ENCODE peak calls at places on chromosomes 16 and 17, in six cellular contexts. One of them, this sample, is unnamed.

GRCh38 chr16:29316673-29317237 is 89.8 kb downstream of the NPIPB11 start:
- DNase-seq in NB4: no peak
- DNase-seq in endothelial cell of umbilical vein: no peak
- DNase-seq in K562: no peak
- DNase-seq in GM12878: no peak
- DNase-seq in HepG2: no peak
- DNase-seq in this sample: no peak

GRCh38 chr16:58392215-58393137 is at the start of gene GINS3:
- DNase-seq in HepG2: peak; percentile 86
- DNase-seq in endothelial cell of umbilical vein: peak; percentile 82
- DNase-seq in NB4: peak; percentile 95
- DNase-seq in K562: peak; percentile 92
- DNase-seq in GM12878: peak; percentile 48
- DNase-seq in this sample: peak; percentile 94

GRCh38 chr17:74491645-74492044 is 25.2 kb downstream of the CD300A start:
- DNase-seq in HepG2: no peak
- DNase-seq in GM12878: no peak
- DNase-seq in endothelial cell of umbilical vein: no peak
- DNase-seq in NB4: peak; percentile 44
- DNase-seq in K562: no peak
- DNase-seq in this sample: no peak

GRCh38 chr17:75515523-75516254 is at the start of gene CASKIN2:
- DNase-seq in HepG2: peak; percentile 86
- DNase-seq in NB4: peak; percentile 83
- DNase-seq in GM12878: peak; percentile 30
- DNase-seq in endothelial cell of umbilical vein: peak; percentile 92
- DNase-seq in K562: peak; percentile 99
- DNase-seq in this sample: peak; percentile 94

GRCh38 chr17:76909971-76910760 is 42.0 kb downstream of the MGAT5B start:
- DNase-seq in K562: peak; percentile 67
- DNase-seq in endothelial cell of umbilical vein: peak; percentile 53
- DNase-seq in NB4: peak; percentile 55
- DNase-seq in GM12878: no peak
- DNase-seq in HepG2: peak; percentile 32
- DNase-seq in this sample: peak; percentile 29

GRCh38 chr16:71250461-71251232 is 20.1 kb upstream of the HYDIN start:
- DNase-seq in NB4: no peak
- DNase-seq in HepG2: no peak
- DNase-seq in K562: no peak
- DNase-seq in endothelial cell of umbilical vein: no peak
- DNase-seq in GM12878: no peak
- DNase-seq in this sample: no peak

GRCh38 chr16:73143681-73144370 is 95.9 kb upstream of the ZFHX3 start:
- DNase-seq in endothelial cell of umbilical vein: peak; percentile 59
- DNase-seq in NB4: no peak
- DNase-seq in HepG2: no peak
- DNase-seq in K562: no peak
- DNase-seq in GM12878: no peak
- DNase-seq in this sample: no peak

GRCh38 chr17:5181509-5182305 is 10.0 kb downstream of the ZNF594 start:
- DNase-seq in K562: no peak
- DNase-seq in GM12878: no peak
- DNase-seq in HepG2: no peak
- DNase-seq in NB4: no peak
- DNase-seq in endothelial cell of umbilical vein: no peak
- DNase-seq in this sample: no peak

GRCh38 chr16:57608462-57609113 is 19.8 kb upstream of the ADGRG1 start:
- DNase-seq in endothelial cell of umbilical vein: no peak
- DNase-seq in HepG2: no peak
- DNase-seq in K562: no peak
- DNase-seq in GM12878: no peak
- DNase-seq in NB4: no peak
- DNase-seq in this sample: no peak

GRCh38 chr17:2547176-2547575 is 35.5 kb upstream of the METTL16 start:
- DNase-seq in GM12878: no peak
- DNase-seq in NB4: no peak
- DNase-seq in endothelial cell of umbilical vein: no peak
- DNase-seq in HepG2: peak; percentile 38
- DNase-seq in K562: no peak
- DNase-seq in this sample: peak; percentile 49

GRCh38 chr17:58870747-58871146 is 115.1 kb downstream of the PPM1E start:
- DNase-seq in NB4: peak; percentile 17
- DNase-seq in HepG2: no peak
- DNase-seq in K562: no peak
- DNase-seq in endothelial cell of umbilical vein: no peak
- DNase-seq in GM12878: no peak
- DNase-seq in this sample: no peak

DNA sequence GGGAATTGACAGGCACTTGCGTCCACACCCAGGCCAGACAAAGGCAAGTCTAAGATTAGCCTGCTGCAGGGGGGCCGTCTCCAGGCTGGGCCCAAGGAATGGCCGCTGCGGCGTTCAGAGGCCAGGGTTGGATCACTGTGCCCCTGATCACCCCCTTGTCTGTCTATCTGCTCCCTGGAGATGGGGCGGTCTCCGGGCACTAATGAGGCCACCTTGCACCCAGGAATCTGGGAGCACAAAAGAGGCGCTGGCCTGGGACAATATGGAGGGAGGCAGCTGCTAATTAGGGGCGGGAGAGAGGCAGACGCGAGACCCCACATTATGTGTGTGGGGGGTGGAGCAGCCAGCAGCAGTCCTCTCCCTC is 227 bp upstream of the HCRT start:
- DNase-seq in endothelial cell of umbilical vein: no peak
- DNase-seq in NB4: no peak
- DNase-seq in GM12878: no peak
- DNase-seq in HepG2: no peak
- DNase-seq in K562: no peak
- DNase-seq in this sample: no peak
- TF ChIP-seq MYC in endothelial cell of umbilical vein: no peak
- TF ChIP-seq MYC in NB4: no peak
- TF ChIP-seq MYC in GM12878: no peak
- TF ChIP-seq MYC in HepG2: no peak
- TF ChIP-seq MYC in K562: no peak
- TF ChIP-seq MYC in this sample: no peak

DNA sequence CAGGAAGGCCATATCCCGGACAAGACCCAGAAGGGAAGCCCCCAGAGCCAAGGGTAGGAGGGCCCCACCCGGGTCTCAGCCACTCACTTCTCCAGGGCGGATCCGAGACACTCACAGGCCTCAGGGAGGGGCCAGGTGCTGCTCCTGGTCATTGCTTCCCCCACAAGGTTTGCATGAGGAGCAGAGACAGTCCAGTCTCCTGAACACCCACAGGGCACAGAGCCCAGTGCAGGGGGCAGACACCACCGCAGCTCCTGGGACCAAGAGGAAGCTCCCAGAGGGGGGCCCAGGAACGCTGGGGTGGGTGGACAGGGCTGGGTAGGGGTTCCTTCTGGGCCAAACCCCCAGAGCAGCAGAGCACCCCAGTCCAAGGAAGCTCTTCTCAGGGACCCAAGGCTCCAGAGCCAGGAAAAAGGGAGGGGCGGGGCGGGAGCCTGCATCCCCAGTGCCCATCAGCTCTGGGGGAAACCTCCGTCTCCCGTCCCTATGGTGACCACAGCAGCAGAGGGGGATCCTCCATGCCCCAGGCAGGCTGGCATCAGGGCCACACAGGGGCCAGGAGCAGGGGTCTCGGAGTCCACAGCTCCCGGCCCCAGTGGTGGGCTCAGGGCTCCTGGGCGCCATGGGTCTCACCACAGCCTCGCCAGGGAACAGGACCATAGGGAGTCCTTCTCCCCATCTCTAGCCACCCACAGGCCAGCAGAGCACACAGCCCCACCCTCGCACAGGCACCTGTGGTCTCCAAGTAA is 816 bp upstream of the MRPL28 start:
- DNase-seq in NB4: no peak
- DNase-seq in endothelial cell of umbilical vein: no peak
- DNase-seq in GM12878: no peak
- DNase-seq in K562: peak; percentile 49
- DNase-seq in HepG2: no peak
- DNase-seq in this sample: no peak
- TF ChIP-seq MYC in NB4: no peak
- TF ChIP-seq MYC in endothelial cell of umbilical vein: no peak
- TF ChIP-seq MYC in GM12878: no peak
- TF ChIP-seq MYC in K562: no peak
- TF ChIP-seq MYC in HepG2: no peak
- TF ChIP-seq MYC in this sample: no peak

GRCh38 chr17:82900741-82901140 is 60.9 kb upstream of the ZNF750 start:
- DNase-seq in NB4: no peak
- DNase-seq in GM12878: no peak
- DNase-seq in endothelial cell of umbilical vein: no peak
- DNase-seq in HepG2: no peak
- DNase-seq in K562: no peak
- DNase-seq in this sample: no peak
- TF ChIP-seq MYC in NB4: no peak
- TF ChIP-seq MYC in GM12878: no peak
- TF ChIP-seq MYC in endothelial cell of umbilical vein: no peak
- TF ChIP-seq MYC in HepG2: no peak
- TF ChIP-seq MYC in K562: no peak
- TF ChIP-seq MYC in this sample: no peak

GRCh38 chr16:22813946-22814325 is at the start of gene HS3ST2:
- DNase-seq in NB4: no peak
- DNase-seq in K562: no peak
- DNase-seq in GM12878: no peak
- DNase-seq in HepG2: no peak
- DNase-seq in endothelial cell of umbilical vein: no peak
- DNase-seq in this sample: no peak
- TF ChIP-seq MYC in NB4: no peak
- TF ChIP-seq MYC in K562: no peak
- TF ChIP-seq MYC in GM12878: no peak
- TF ChIP-seq MYC in HepG2: no peak
- TF ChIP-seq MYC in endothelial cell of umbilical vein: no peak
- TF ChIP-seq MYC in this sample: no peak

GRCh38 chr16:843771-844170 is 43.2 kb upstream of the GNG13 start:
- DNase-seq in HepG2: no peak
- DNase-seq in endothelial cell of umbilical vein: no peak
- DNase-seq in GM12878: no peak
- DNase-seq in NB4: no peak
- DNase-seq in K562: no peak
- DNase-seq in this sample: no peak
- TF ChIP-seq MYC in HepG2: no peak
- TF ChIP-seq MYC in endothelial cell of umbilical vein: no peak
- TF ChIP-seq MYC in GM12878: no peak
- TF ChIP-seq MYC in NB4: no peak
- TF ChIP-seq MYC in K562: no peak
- TF ChIP-seq MYC in this sample: no peak

GRCh38 chr17:63512388-63512787 is 10.8 kb upstream of the KCNH6 start:
- DNase-seq in NB4: no peak
- DNase-seq in GM12878: no peak
- DNase-seq in HepG2: no peak
- DNase-seq in endothelial cell of umbilical vein: no peak
- DNase-seq in K562: no peak
- DNase-seq in this sample: no peak
- TF ChIP-seq MYC in NB4: no peak
- TF ChIP-seq MYC in GM12878: no peak
- TF ChIP-seq MYC in HepG2: no peak
- TF ChIP-seq MYC in endothelial cell of umbilical vein: no peak
- TF ChIP-seq MYC in K562: no peak
- TF ChIP-seq MYC in this sample: no peak

DNA sequence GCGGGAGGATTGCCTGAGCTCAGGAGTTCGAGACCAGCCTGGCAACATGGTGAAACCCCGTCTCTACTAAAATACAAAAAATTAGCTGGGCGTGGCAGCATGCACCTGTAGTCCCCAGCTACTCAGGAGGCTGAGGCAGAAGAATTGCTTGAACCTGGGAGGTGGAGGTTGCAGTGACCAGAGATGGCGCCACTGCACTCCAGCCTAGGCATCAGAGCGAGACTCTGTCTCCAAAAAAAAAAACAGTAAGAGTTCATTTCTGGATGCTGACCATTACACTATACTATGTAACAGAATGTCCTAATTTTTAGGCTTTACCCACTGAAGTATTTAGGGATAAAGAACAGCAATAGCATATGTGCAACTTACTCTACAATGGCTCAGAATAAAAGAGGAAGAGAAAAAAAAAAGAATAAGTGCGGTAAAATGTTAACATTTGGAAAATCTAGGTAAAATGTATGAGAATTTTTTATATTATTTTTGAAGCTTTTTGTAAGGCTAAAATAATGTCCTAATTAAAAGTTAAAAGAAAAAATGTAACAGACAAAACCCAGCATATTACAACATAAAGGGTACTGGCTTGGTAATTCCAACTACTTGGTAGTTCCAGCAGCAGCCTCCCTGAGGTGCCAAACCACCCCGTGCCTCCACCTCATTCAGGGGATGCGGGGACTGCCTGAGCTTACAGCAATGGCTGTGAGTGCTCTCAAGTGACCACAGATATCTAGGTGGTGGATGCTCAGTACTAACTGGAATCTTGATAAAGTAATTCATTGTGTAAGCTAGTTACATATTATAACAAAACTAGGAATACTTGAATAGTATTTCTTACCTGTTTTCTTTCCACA is 10.9 kb downstream of the COPS3 start:
- DNase-seq in endothelial cell of umbilical vein: peak; percentile 9
- DNase-seq in NB4: peak; percentile 38
- DNase-seq in K562: no peak
- DNase-seq in HepG2: peak; percentile 30
- DNase-seq in GM12878: no peak
- DNase-seq in this sample: no peak
- TF ChIP-seq MYC in endothelial cell of umbilical vein: no peak
- TF ChIP-seq MYC in NB4: no peak
- TF ChIP-seq MYC in K562: no peak
- TF ChIP-seq MYC in HepG2: no peak
- TF ChIP-seq MYC in GM12878: no peak
- TF ChIP-seq MYC in this sample: no peak

GRCh38 chr16:53744449-53744848 is 40.5 kb downstream of the FTO start:
- DNase-seq in endothelial cell of umbilical vein: no peak
- DNase-seq in NB4: peak; percentile 24
- DNase-seq in GM12878: no peak
- DNase-seq in K562: no peak
- DNase-seq in HepG2: peak; percentile 67
- DNase-seq in this sample: no peak
- TF ChIP-seq MYC in endothelial cell of umbilical vein: no peak
- TF ChIP-seq MYC in NB4: no peak
- TF ChIP-seq MYC in GM12878: no peak
- TF ChIP-seq MYC in K562: no peak
- TF ChIP-seq MYC in HepG2: no peak
- TF ChIP-seq MYC in this sample: no peak

DNA sequence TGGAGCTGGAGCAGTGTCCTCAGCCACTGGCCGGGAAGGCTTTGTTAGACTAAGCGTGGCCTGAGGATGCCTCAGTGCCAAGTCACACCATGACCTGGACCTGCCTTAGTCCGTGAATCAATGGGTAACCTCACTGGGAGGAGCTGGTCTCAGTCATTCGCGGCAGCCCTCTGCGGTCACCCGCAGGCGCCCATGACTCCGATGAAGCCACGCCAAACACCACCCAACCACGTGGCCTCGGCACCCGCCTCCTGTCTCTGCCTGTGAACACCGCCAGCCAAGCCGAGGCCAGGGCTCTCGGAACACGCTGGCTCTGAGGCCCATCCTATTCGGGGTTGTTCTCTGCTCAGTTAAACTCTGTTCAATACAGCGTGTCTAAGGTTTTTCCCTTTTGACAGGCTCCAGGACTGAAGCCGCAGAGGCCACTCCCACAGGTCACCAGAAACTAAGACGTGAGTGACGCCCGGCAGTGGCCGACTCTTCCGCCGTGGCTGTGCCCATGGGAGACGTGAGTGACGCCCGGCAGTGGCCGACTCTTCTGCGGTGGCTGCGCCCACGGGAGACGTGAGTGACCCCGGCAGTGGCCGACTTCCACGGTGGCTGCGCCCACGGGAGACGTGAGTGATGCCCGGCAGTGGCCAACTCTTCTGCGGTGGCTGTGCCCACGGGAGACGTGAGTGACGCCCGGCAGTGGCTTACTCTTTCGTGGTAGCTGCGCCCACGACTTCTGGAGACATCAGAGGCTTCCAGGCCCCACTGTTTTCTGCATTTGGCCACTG is 16.8 kb upstream of the PABPN1L start:
- DNase-seq in HepG2: no peak
- DNase-seq in K562: no peak
- DNase-seq in endothelial cell of umbilical vein: no peak
- DNase-seq in GM12878: no peak
- DNase-seq in NB4: no peak
- DNase-seq in this sample: no peak
- TF ChIP-seq MYC in HepG2: no peak
- TF ChIP-seq MYC in K562: no peak
- TF ChIP-seq MYC in endothelial cell of umbilical vein: no peak
- TF ChIP-seq MYC in GM12878: no peak
- TF ChIP-seq MYC in NB4: no peak
- TF ChIP-seq MYC in this sample: no peak